ENCODE peak calls at places on chromosomes 5 and 9, in seven cellular contexts. One of them, this sample, is unnamed.

GRCh38 chr5:38666668-38667498 is 110.4 kb upstream of the LIFR start:
- DNase-seq in HT-29: peak; percentile 59
- DNase-seq in T-helper 1 cell: no peak
- DNase-seq in COR-L47: peak; percentile 4
- DNase-seq in KBM-7: peak; percentile 22
- DNase-seq in effector memory CD4-positive, alpha-beta T cell: no peak
- DNase-seq in germinal center: peak; percentile 10
- DNase-seq in this sample: no peak

GRCh38 chr9:134434896-134435506 is 108.7 kb downstream of the RXRA start:
- DNase-seq in T-helper 1 cell: no peak
- DNase-seq in HT-29: peak; percentile 74
- DNase-seq in KBM-7: no peak
- DNase-seq in effector memory CD4-positive, alpha-beta T cell: no peak
- DNase-seq in germinal center: no peak
- DNase-seq in COR-L47: peak; percentile 97
- DNase-seq in this sample: peak; percentile 86

GRCh38 chr5:126052120-126052519 is 371.1 kb upstream of the GRAMD2B start:
- DNase-seq in KBM-7: no peak
- DNase-seq in effector memory CD4-positive, alpha-beta T cell: no peak
- DNase-seq in T-helper 1 cell: no peak
- DNase-seq in HT-29: no peak
- DNase-seq in germinal center: no peak
- DNase-seq in COR-L47: no peak
- DNase-seq in this sample: no peak

GRCh38 chr5:6302684-6303083 is 75.7 kb downstream of the MED10 start:
- DNase-seq in HT-29: no peak
- DNase-seq in KBM-7: peak; percentile 5
- DNase-seq in COR-L47: no peak
- DNase-seq in T-helper 1 cell: no peak
- DNase-seq in germinal center: no peak
- DNase-seq in effector memory CD4-positive, alpha-beta T cell: no peak
- DNase-seq in this sample: no peak

GRCh38 chr5:156232251-156232869 is 94.6 kb upstream of the SGCD start:
- DNase-seq in T-helper 1 cell: no peak
- DNase-seq in effector memory CD4-positive, alpha-beta T cell: no peak
- DNase-seq in germinal center: no peak
- DNase-seq in COR-L47: no peak
- DNase-seq in HT-29: no peak
- DNase-seq in KBM-7: no peak
- DNase-seq in this sample: no peak

GRCh38 chr5:115842089-115842881 is 550 bp downstream of the AP3S1 start:
- DNase-seq in COR-L47: peak; percentile 77
- DNase-seq in T-helper 1 cell: no peak
- DNase-seq in germinal center: peak; percentile 36
- DNase-seq in HT-29: peak; percentile 69
- DNase-seq in effector memory CD4-positive, alpha-beta T cell: no peak
- DNase-seq in KBM-7: no peak
- DNase-seq in this sample: no peak

GRCh38 chr5:133612021-133612860 is at the start of gene FSTL4:
- DNase-seq in KBM-7: no peak
- DNase-seq in effector memory CD4-positive, alpha-beta T cell: no peak
- DNase-seq in germinal center: peak; percentile 75
- DNase-seq in HT-29: no peak
- DNase-seq in T-helper 1 cell: peak; percentile 17
- DNase-seq in COR-L47: peak; percentile 84
- DNase-seq in this sample: peak; percentile 47

GRCh38 chr9:12652973-12653372 is 40.2 kb upstream of the TYRP1 start:
- DNase-seq in COR-L47: no peak
- DNase-seq in effector memory CD4-positive, alpha-beta T cell: no peak
- DNase-seq in germinal center: no peak
- DNase-seq in HT-29: no peak
- DNase-seq in T-helper 1 cell: no peak
- DNase-seq in KBM-7: peak; percentile 40
- DNase-seq in this sample: no peak

GRCh38 chr9:129946596-129946995 is 96.4 kb downstream of the FNBP1 start:
- DNase-seq in KBM-7: no peak
- DNase-seq in COR-L47: no peak
- DNase-seq in HT-29: no peak
- DNase-seq in T-helper 1 cell: no peak
- DNase-seq in germinal center: no peak
- DNase-seq in effector memory CD4-positive, alpha-beta T cell: no peak
- DNase-seq in this sample: no peak

GRCh38 chr9:100197553-100197952 is 98.5 kb downstream of the INVS start:
- DNase-seq in KBM-7: no peak
- DNase-seq in T-helper 1 cell: no peak
- DNase-seq in HT-29: no peak
- DNase-seq in germinal center: no peak
- DNase-seq in COR-L47: no peak
- DNase-seq in effector memory CD4-positive, alpha-beta T cell: no peak
- DNase-seq in this sample: no peak

GRCh38 chr9:132348676-132349075 is 6.1 kb downstream of the SETX start:
- DNase-seq in T-helper 1 cell: no peak
- DNase-seq in HT-29: no peak
- DNase-seq in KBM-7: no peak
- DNase-seq in germinal center: no peak
- DNase-seq in effector memory CD4-positive, alpha-beta T cell: no peak
- DNase-seq in COR-L47: no peak
- DNase-seq in this sample: no peak

GRCh38 chr9:37904647-37905505 is 949 bp upstream of the SLC25A51 start:
- DNase-seq in COR-L47: peak; percentile 65
- DNase-seq in effector memory CD4-positive, alpha-beta T cell: no peak
- DNase-seq in germinal center: no peak
- DNase-seq in HT-29: peak; percentile 33
- DNase-seq in T-helper 1 cell: no peak
- DNase-seq in KBM-7: no peak
- DNase-seq in this sample: no peak

GRCh38 chr9:70363760-70364159 is 50.7 kb downstream of the KLF9 start:
- DNase-seq in effector memory CD4-positive, alpha-beta T cell: no peak
- DNase-seq in KBM-7: no peak
- DNase-seq in COR-L47: no peak
- DNase-seq in T-helper 1 cell: no peak
- DNase-seq in HT-29: no peak
- DNase-seq in germinal center: no peak
- DNase-seq in this sample: no peak

GRCh38 chr5:58933891-58934628 is 351.2 kb downstream of the RAB3C start:
- DNase-seq in effector memory CD4-positive, alpha-beta T cell: no peak
- DNase-seq in KBM-7: peak; percentile 39
- DNase-seq in COR-L47: no peak
- DNase-seq in T-helper 1 cell: peak; percentile 7
- DNase-seq in germinal center: no peak
- DNase-seq in HT-29: no peak
- DNase-seq in this sample: no peak

GRCh38 chr5:38648703-38649291 is 92.4 kb upstream of the LIFR start:
- DNase-seq in KBM-7: no peak
- DNase-seq in effector memory CD4-positive, alpha-beta T cell: no peak
- DNase-seq in germinal center: no peak
- DNase-seq in COR-L47: no peak
- DNase-seq in HT-29: no peak
- DNase-seq in T-helper 1 cell: no peak
- DNase-seq in this sample: no peak

GRCh38 chr5:33072296-33072695 is 361.2 kb downstream of the NPR3 start:
- DNase-seq in KBM-7: no peak
- DNase-seq in germinal center: no peak
- DNase-seq in COR-L47: no peak
- DNase-seq in HT-29: no peak
- DNase-seq in T-helper 1 cell: no peak
- DNase-seq in effector memory CD4-positive, alpha-beta T cell: no peak
- DNase-seq in this sample: no peak

GRCh38 chr9:116504081-116504480 is 183.0 kb upstream of the TRIM32 start:
- DNase-seq in HT-29: no peak
- DNase-seq in KBM-7: no peak
- DNase-seq in germinal center: no peak
- DNase-seq in effector memory CD4-positive, alpha-beta T cell: no peak
- DNase-seq in T-helper 1 cell: no peak
- DNase-seq in COR-L47: no peak
- DNase-seq in this sample: no peak

GRCh38 chr5:122415030-122415429 is 103.0 kb downstream of the SNCAIP start:
- DNase-seq in T-helper 1 cell: no peak
- DNase-seq in KBM-7: no peak
- DNase-seq in germinal center: no peak
- DNase-seq in HT-29: no peak
- DNase-seq in COR-L47: no peak
- DNase-seq in effector memory CD4-positive, alpha-beta T cell: no peak
- DNase-seq in this sample: no peak

GRCh38 chr9:95053611-95054440 is 263.7 kb downstream of the FANCC start:
- DNase-seq in KBM-7: no peak
- DNase-seq in COR-L47: no peak
- DNase-seq in T-helper 1 cell: no peak
- DNase-seq in effector memory CD4-positive, alpha-beta T cell: no peak
- DNase-seq in germinal center: no peak
- DNase-seq in HT-29: no peak
- DNase-seq in this sample: no peak

GRCh38 chr5:137594717-137595116 is 95.6 kb upstream of the SPOCK1 start:
- DNase-seq in T-helper 1 cell: no peak
- DNase-seq in COR-L47: no peak
- DNase-seq in KBM-7: no peak
- DNase-seq in germinal center: no peak
- DNase-seq in HT-29: peak; percentile 9
- DNase-seq in effector memory CD4-positive, alpha-beta T cell: no peak
- DNase-seq in this sample: no peak

GRCh38 chr5:377326-377981 is 55.9 kb downstream of the AHRR start:
- DNase-seq in COR-L47: no peak
- DNase-seq in germinal center: no peak
- DNase-seq in effector memory CD4-positive, alpha-beta T cell: no peak
- DNase-seq in T-helper 1 cell: no peak
- DNase-seq in KBM-7: no peak
- DNase-seq in HT-29: no peak
- DNase-seq in this sample: no peak

GRCh38 chr9:86183225-86183808 is 76.1 kb downstream of the C9orf153 start:
- DNase-seq in germinal center: no peak
- DNase-seq in T-helper 1 cell: no peak
- DNase-seq in COR-L47: no peak
- DNase-seq in effector memory CD4-positive, alpha-beta T cell: no peak
- DNase-seq in HT-29: no peak
- DNase-seq in KBM-7: no peak
- DNase-seq in this sample: no peak

GRCh38 chr5:137649228-137649890 is 86.5 kb downstream of the KLHL3 start:
- DNase-seq in effector memory CD4-positive, alpha-beta T cell: no peak
- DNase-seq in T-helper 1 cell: no peak
- DNase-seq in HT-29: no peak
- DNase-seq in KBM-7: no peak
- DNase-seq in germinal center: no peak
- DNase-seq in COR-L47: no peak
- DNase-seq in this sample: peak; percentile 18

GRCh38 chr9:134288731-134289130 is 37.5 kb upstream of the RXRA start:
- DNase-seq in effector memory CD4-positive, alpha-beta T cell: no peak
- DNase-seq in HT-29: no peak
- DNase-seq in COR-L47: no peak
- DNase-seq in germinal center: no peak
- DNase-seq in T-helper 1 cell: no peak
- DNase-seq in KBM-7: no peak
- DNase-seq in this sample: no peak

GRCh38 chr5:88724201-88724600 is 158.8 kb downstream of the MEF2C start:
- DNase-seq in T-helper 1 cell: no peak
- DNase-seq in KBM-7: no peak
- DNase-seq in effector memory CD4-positive, alpha-beta T cell: no peak
- DNase-seq in germinal center: no peak
- DNase-seq in HT-29: peak; percentile 48
- DNase-seq in COR-L47: no peak
- DNase-seq in this sample: no peak

GRCh38 chr9:33374634-33375237 is 27.6 kb downstream of the AQP7 start:
- DNase-seq in effector memory CD4-positive, alpha-beta T cell: peak; percentile 21
- DNase-seq in COR-L47: peak; percentile 52
- DNase-seq in germinal center: peak; percentile 66
- DNase-seq in KBM-7: peak; percentile 83
- DNase-seq in T-helper 1 cell: peak; percentile 40
- DNase-seq in HT-29: peak; percentile 91
- DNase-seq in this sample: peak; percentile 46

GRCh38 chr5:131230406-131230805 is 33.4 kb upstream of the CDC42SE2 start:
- DNase-seq in germinal center: no peak
- DNase-seq in T-helper 1 cell: no peak
- DNase-seq in effector memory CD4-positive, alpha-beta T cell: no peak
- DNase-seq in KBM-7: no peak
- DNase-seq in COR-L47: no peak
- DNase-seq in HT-29: peak; percentile 19
- DNase-seq in this sample: no peak

GRCh38 chr5:174053891-174054290 is 8.4 kb downstream of the NSG2 start:
- DNase-seq in T-helper 1 cell: no peak
- DNase-seq in HT-29: no peak
- DNase-seq in effector memory CD4-positive, alpha-beta T cell: no peak
- DNase-seq in KBM-7: no peak
- DNase-seq in germinal center: no peak
- DNase-seq in COR-L47: no peak
- DNase-seq in this sample: no peak

This sample was measured in NCI-H2107.